ENCODE peak calls at places on chromosome 2, in five cellular contexts. J is fibroblast of the conjunctiva, T is mucosa of descending colon, R is SHP77, S is amygdala. U is an unnamed sample.

GRCh38 chr2:10532631-10533101 is 84.5 kb upstream of the ODC1 start:
- DNase-seq in J (no peak), S (no peak), T (no peak), R (no peak), U (no peak)

GRCh38 chr2:98012561-98012979 is 16.8 kb upstream of the TMEM131 start:
- DNase-seq in R (no peak), T (no peak), S (no peak), J (no peak), U (no peak)

GRCh38 chr2:118300807-118301206 is 212.5 kb downstream of the INSIG2 start:
- DNase-seq in R (no peak), S (no peak), T (no peak), J (no peak), U (no peak)

GRCh38 chr2:37570773-37571570 is 100.5 kb downstream of the CDC42EP3 start:
- DNase-seq in R (no peak), S (no peak), T (no peak), J (peak), U (no peak)

GRCh38 chr2:124668161-124668560 is 643.1 kb downstream of the CNTNAP5 start:
- DNase-seq in T (no peak), S (no peak), R (no peak), J (no peak), U (no peak)

GRCh38 chr2:222637072-222637471 is 18.8 kb downstream of the FARSB start:
- DNase-seq in S (no peak), R (no peak), T (peak), J (no peak), U (no peak)

GRCh38 chr2:176473177-176473576 is 203.9 kb downstream of the MTX2 start:
- DNase-seq in T (peak), S (no peak), R (peak), J (no peak), U (peak)

GRCh38 chr2:240319221-240319854 is 116.1 kb upstream of the GPC1 start:
- DNase-seq in J (no peak), T (no peak), S (no peak), R (no peak), U (no peak)

GRCh38 chr2:233387667-233388528 is 33.6 kb downstream of the DGKD start:
- DNase-seq in R (peak), S (no peak), J (peak), T (peak), U (no peak)

GRCh38 chr2:219168526-219168925 is 1.3 kb downstream of the SLC23A3 start:
- DNase-seq in J (no peak), R (no peak), S (no peak), T (no peak), U (no peak)

GRCh38 chr2:31239842-31240198 is 5.9 kb downstream of the EHD3 start:
- DNase-seq in S (no peak), J (peak), R (no peak), T (no peak), U (no peak)

GRCh38 chr2:136116813-136117390 is 1.0 kb downstream of the CXCR4 start:
- DNase-seq in R (no peak), J (no peak), S (no peak), T (peak), U (peak)

GRCh38 chr2:213862407-213863076 is 548.3 kb upstream of the VWC2L start:
- DNase-seq in S (no peak), R (no peak), T (no peak), J (no peak), U (no peak)

GRCh38 chr2:80517301-80517700 is 212.7 kb upstream of the LRRTM1 start:
- DNase-seq in T (no peak), J (no peak), R (no peak), S (no peak), U (no peak)

GRCh38 chr2:130198343-130198742 is at the start of gene TUBA3E:
- DNase-seq in T (no peak), J (no peak), R (no peak), S (no peak), U (no peak)

GRCh38 chr2:191637182-191638078 is 40.5 kb upstream of the NABP1 start:
- DNase-seq in T (peak), S (no peak), J (no peak), R (no peak), U (no peak)

GRCh38 chr2:127398239-127398590 is 10.4 kb upstream of the MAP3K2 start:
- DNase-seq in T (peak), S (no peak), J (peak), R (peak), U (no peak)

GRCh38 chr2:72669121-72669520 is 156.7 kb downstream of the EXOC6B start:
- DNase-seq in T (no peak), J (peak), S (no peak), R (no peak), U (no peak)